ENCODE peak calls at places on chromosome 7, in seven cellular contexts. K is Panc1, I is tibial artery, E is A549, S is brain microvascular endothelial cell, B is uterus, C is PC-9. G is an unnamed sample.

GRCh38 chr7:31418928-31419327 is 78.4 kb upstream of the NEUROD6 start:
- DNase-seq in K (no peak), I (no peak), E (no peak), S (no peak), B (no peak), C (peak), G (peak)

GRCh38 chr7:103929808-103930415 is 59.5 kb downstream of the RELN start:
- DNase-seq in K (no peak), I (no peak), E (no peak), S (no peak), B (no peak), C (no peak), G (no peak)

GRCh38 chr7:101200862-101201599 is at the start of gene MOGAT3:
- DNase-seq in K (no peak), I (no peak), E (no peak), S (no peak), B (no peak), C (no peak), G (no peak)

GRCh38 chr7:45601094-45601493 is 26.9 kb downstream of the ADCY1 start:
- DNase-seq in K (no peak), I (peak), E (no peak), S (no peak), B (no peak), C (no peak), G (no peak)

GRCh38 chr7:92631067-92631829 is 41.1 kb upstream of the FAM133B start:
- DNase-seq in K (no peak), I (no peak), E (no peak), S (no peak), B (no peak), C (no peak), G (no peak)

GRCh38 chr7:78194609-78195008 is 396.0 kb downstream of the PHTF2 start:
- DNase-seq in K (no peak), I (no peak), E (no peak), S (no peak), B (no peak), C (no peak), G (no peak)

GRCh38 chr7:146346096-146346495 is 229.5 kb downstream of the CNTNAP2 start:
- DNase-seq in K (no peak), I (no peak), E (no peak), S (no peak), B (no peak), C (no peak), G (no peak)

GRCh38 chr7:74579800-74580685 is 77.5 kb upstream of the GTF2I start:
- DNase-seq in K (no peak), I (peak), E (peak), S (no peak), B (no peak), C (peak), G (no peak)

GRCh38 chr7:26307226-26307625 is 15.6 kb downstream of the SNX10 start:
- DNase-seq in K (no peak), I (peak), E (no peak), S (no peak), B (peak), C (peak), G (no peak)

GRCh38 chr7:151924001-151924400 is 32.2 kb upstream of the GALNTL5 start:
- DNase-seq in K (no peak), I (no peak), E (no peak), S (no peak), B (no peak), C (no peak), G (no peak)

GRCh38 chr7:5388905-5389433 is 34.7 kb downstream of the TNRC18 start:
- DNase-seq in K (no peak), I (no peak), E (no peak), S (no peak), B (peak), C (no peak), G (no peak)

GRCh38 chr7:26183545-26184282 is 16.8 kb downstream of the HNRNPA2B1 start:
- DNase-seq in K (no peak), I (no peak), E (no peak), S (no peak), B (no peak), C (no peak), G (no peak)

GRCh38 chr7:20304366-20304765 is 26.3 kb upstream of the ITGB8 start:
- DNase-seq in K (no peak), I (no peak), E (no peak), S (no peak), B (no peak), C (no peak), G (no peak)

GRCh38 chr7:73918926-73919693 is 58.2 kb downstream of the TMEM270 start:
- DNase-seq in K (no peak), I (no peak), E (no peak), S (no peak), B (no peak), C (no peak), G (no peak)

GRCh38 chr7:149456770-149457421 is 4.0 kb downstream of the ZNF777 start:
- DNase-seq in K (no peak), I (no peak), E (no peak), S (no peak), B (no peak), C (no peak), G (no peak)

GRCh38 chr7:2893411-2893861 is 49.3 kb upstream of the GNA12 start:
- DNase-seq in K (no peak), I (no peak), E (no peak), S (no peak), B (no peak), C (no peak), G (no peak)

GRCh38 chr7:33581239-33581638 is 324.1 kb upstream of the BMPER start:
- DNase-seq in K (no peak), I (no peak), E (no peak), S (no peak), B (no peak), C (no peak), G (no peak)

GRCh38 chr7:69753981-69754380 is 155.7 kb downstream of the AUTS2 start:
- DNase-seq in K (no peak), I (no peak), E (no peak), S (no peak), B (no peak), C (no peak), G (no peak)

GRCh38 chr7:118657391-118658005 is 433.0 kb downstream of the ANKRD7 start:
- DNase-seq in K (no peak), I (no peak), E (no peak), S (no peak), B (no peak), C (no peak), G (no peak)

GRCh38 chr7:148020679-148021078 is 569.9 kb upstream of the C7orf33 start:
- DNase-seq in K (no peak), I (no peak), E (no peak), S (no peak), B (no peak), C (no peak), G (no peak)

GRCh38 chr7:5183899-5184298 is 6.1 kb upstream of the WIPI2 start:
- DNase-seq in K (no peak), I (no peak), E (no peak), S (no peak), B (no peak), C (no peak), G (no peak)

GRCh38 chr7:39948375-39948774 is 1.7 kb upstream of the CDK13 start:
- DNase-seq in K (no peak), I (no peak), E (no peak), S (no peak), B (no peak), C (no peak), G (no peak)

GRCh38 chr7:122182081-122182480 is 38.0 kb upstream of the AASS start:
- DNase-seq in K (no peak), I (no peak), E (no peak), S (no peak), B (no peak), C (no peak), G (no peak)

GRCh38 chr7:51028128-51028830 is 245.6 kb upstream of the GRB10 start:
- DNase-seq in K (no peak), I (no peak), E (no peak), S (no peak), B (no peak), C (no peak), G (no peak)

GRCh38 chr7:85508642-85509429 is 322.0 kb upstream of the SEMA3D start:
- DNase-seq in K (no peak), I (no peak), E (no peak), S (peak), B (no peak), C (no peak), G (no peak)

GRCh38 chr7:124130-124949 is 68.0 kb upstream of the FAM20C start:
- DNase-seq in K (no peak), I (peak), E (no peak), S (no peak), B (no peak), C (no peak), G (no peak)

DNA sequence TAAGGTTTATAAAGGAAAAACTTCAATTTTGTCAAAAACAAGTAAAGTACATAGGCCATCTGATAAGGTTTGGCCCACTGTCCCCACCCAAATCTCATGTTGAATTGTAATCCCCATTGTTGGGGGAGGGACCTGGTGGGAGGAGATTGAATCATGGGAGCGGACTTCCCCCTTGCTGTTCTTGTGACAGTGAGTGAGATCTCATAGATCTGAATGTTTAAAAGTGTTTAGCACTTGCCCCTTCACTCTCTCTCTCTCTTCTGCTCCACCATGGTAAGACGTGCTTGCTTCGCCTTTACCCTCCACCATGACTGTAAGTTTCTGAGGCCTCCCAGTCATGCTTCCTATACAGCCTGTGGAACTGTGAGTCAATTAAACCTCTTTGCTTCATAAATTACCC is 18.2 kb downstream of the MRPL32 start:
- DNase-seq in K (no peak), I (no peak), E (no peak), S (no peak), B (no peak), C (no peak), G (no peak)
- TF ChIP-seq CTCF in K (no peak), I (no peak), E (no peak), S (no peak), B (no peak), C (no peak), G (no peak)

GRCh38 chr7:18552311-18552916 is 56.9 kb downstream of the HDAC9 start:
- DNase-seq in K (no peak), I (no peak), E (no peak), S (no peak), B (no peak), C (no peak), G (no peak)
- H3K4me3 ChIP-seq in K (peak), I (no peak), E (no peak), S (no peak), B (no peak), C (no peak), G (no peak)

GRCh38 chr7:133024604-133025003 is 57.3 kb downstream of the CHCHD3 start:
- DNase-seq in K (no peak), I (no peak), E (no peak), S (no peak), B (no peak), C (no peak), G (peak)
- TF ChIP-seq CTCF in K (no peak), I (no peak), E (no peak), S (no peak), B (no peak), C (no peak), G (no peak)

GRCh38 chr7:154212861-154213260 is 160.7 kb downstream of the DPP6 start:
- DNase-seq in K (no peak), I (no peak), E (no peak), S (no peak), B (no peak), C (no peak), G (no peak)
- H3K4me3 ChIP-seq in K (no peak), I (no peak), E (no peak), S (no peak), B (no peak), C (no peak), G (no peak)

GRCh38 chr7:134514663-134515062 is 12.7 kb upstream of the AKR1B10 start:
- DNase-seq in K (peak), I (no peak), E (peak), S (peak), B (no peak), C (peak), G (no peak)

GRCh38 chr7:134515569-134516468 is 11.5 kb upstream of the AKR1B10 start:
- DNase-seq in K (peak), I (no peak), E (peak), S (peak), B (no peak), C (peak), G (peak)

DNA sequence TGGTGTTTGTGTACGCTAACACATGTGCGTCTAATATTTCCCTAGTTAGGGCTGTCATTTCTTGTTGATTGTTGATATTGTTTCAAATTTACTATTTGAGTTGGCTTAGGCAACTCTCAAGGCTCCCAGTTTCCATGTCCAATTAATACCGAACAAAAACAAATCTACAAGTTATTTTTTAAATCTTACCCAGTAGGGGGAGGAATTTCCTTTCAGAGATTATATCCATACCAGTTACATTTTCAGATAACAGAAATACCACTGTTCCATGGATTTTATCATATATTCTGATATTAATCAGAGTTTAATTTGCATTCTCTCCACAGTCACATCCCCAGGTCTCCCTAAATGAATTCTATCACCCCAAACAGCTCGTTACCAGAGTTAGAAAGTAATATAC is 7.2 kb upstream of the AKR1B10 start:
- DNase-seq in K (no peak), I (no peak), E (peak), S (no peak), B (no peak), C (no peak), G (no peak)
- TF ChIP-seq CTCF in K (peak), I (no peak), E (peak), S (no peak), B (no peak), C (peak), G (peak)

DNA sequence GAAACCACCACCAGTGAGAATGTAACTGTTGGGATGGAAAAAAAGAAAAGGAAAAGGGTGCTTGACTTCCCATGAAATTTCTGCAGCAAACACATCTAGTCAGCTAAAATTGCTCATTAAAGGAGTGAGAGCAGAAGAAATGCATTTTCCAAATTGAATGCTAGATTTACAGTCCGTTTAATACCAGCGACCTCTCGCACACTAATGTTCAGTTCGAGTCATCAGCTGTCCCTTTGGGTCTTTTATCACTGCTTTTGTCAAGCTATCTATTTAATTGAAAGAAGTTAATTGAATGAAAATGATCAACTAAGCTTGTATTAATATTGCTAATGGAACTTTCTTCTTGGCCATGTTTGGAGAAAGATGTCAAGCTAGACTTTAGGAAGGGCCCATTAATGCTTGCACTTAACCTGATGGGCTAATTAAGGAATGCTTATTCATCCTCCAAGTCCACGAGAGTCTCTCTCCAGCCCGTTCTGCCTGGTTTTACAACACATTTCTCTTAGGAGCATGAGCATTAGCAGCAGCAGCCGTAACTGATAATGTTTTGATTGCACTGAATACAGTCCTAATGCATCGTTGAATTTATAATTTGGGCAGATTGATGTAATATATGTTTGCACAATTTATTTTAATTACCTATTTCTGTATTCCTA is 70.2 kb downstream of the UBE3C start:
- DNase-seq in K (no peak), I (no peak), E (no peak), S (no peak), B (no peak), C (no peak), G (no peak)
- H3K4me3 ChIP-seq in K (no peak), I (no peak), E (no peak), S (no peak), B (no peak), C (no peak), G (no peak)

DNA sequence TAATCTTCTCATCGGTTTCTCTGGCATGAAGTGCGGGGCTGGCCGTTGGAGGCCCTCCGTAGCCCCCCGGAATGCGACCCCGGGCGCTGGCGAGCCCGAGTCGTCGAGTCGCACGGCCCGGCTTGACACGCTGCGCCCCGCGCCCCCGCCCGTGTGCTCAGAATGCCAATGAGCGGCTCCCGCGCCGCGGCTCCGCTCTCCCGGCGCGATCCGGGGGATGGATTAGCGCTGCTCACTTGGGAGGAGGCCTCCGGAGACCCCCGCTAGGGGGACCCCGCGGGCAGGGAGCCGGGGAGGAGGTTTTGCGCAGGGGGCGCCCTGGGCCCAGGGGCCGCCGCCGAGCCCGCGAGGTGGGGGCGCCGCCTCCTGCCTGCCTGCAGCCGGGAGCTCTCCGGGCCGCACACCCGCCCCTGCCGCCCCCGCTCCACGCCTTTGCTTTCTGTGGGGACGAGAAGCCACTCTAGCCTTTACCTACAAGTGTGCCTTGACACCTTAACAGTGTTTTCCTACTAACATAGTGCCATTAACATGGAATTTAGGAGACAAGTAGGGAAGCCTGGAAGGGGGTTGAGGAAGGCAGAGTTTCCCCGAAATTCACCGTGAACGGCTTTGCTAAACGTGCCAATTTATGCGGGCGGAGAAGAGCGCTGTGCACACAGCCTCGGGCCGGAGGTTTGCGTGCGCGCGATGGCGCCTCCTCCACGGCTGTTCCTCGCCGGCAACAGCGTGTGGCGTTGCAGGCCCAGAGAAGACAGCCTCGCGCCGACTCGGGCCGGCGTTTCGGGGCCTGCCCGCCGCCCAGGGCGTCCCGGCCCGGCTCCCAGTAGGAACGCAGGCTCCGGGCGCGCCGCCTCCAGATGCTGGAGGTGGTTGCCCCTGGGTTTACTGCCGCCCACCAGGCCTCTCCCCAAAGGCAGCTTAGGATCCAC is 7.1 kb downstream of the SHH start:
- DNase-seq in K (no peak), I (no peak), E (peak), S (peak), B (no peak), C (no peak), G (peak)
- TF ChIP-seq CTCF in K (peak), I (no peak), E (peak), S (peak), B (no peak), C (peak), G (peak)

GRCh38 chr7:52838981-52839411 is 196.4 kb upstream of the POM121L12 start:
- DNase-seq in K (no peak), I (no peak), E (no peak), S (no peak), B (no peak), C (no peak), G (no peak)
- H3K4me3 ChIP-seq in K (no peak), I (peak), E (no peak), S (no peak), B (no peak), C (no peak), G (no peak)

GRCh38 chr7:108609643-108610042 is 40.0 kb downstream of the DNAJB9 start:
- DNase-seq in K (no peak), I (no peak), E (no peak), S (no peak), B (no peak), C (no peak), G (no peak)

GRCh38 chr7:108614903-108615302 is 45.2 kb downstream of the DNAJB9 start:
- DNase-seq in K (no peak), I (no peak), E (no peak), S (no peak), B (no peak), C (no peak), G (no peak)

GRCh38 chr7:108613147-108613948 is 43.7 kb downstream of the DNAJB9 start:
- DNase-seq in K (peak), I (no peak), E (peak), S (peak), B (no peak), C (peak), G (no peak)

GRCh38 chr7:108613949-108614381 is 44.3 kb downstream of the DNAJB9 start:
- DNase-seq in K (no peak), I (no peak), E (no peak), S (no peak), B (no peak), C (no peak), G (no peak)

DNA sequence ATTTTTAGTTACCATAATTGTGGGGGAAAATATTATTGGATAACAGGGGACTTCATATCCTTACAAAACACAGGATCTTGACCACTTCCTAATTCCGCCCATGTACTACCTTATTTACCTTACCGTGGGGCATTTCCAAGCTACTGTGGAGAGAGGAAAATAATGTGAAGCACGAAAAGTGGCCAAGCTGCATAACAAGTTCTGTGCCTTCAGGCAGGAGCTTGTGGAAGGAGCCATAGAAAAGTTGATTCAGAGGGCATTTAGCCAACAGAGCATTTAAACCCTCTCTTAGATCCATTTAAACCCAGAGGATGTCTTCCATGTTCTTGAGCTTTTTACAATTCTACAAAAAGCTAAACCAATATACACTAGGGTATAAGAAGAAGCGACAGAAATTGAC is 41.6 kb downstream of the DNAJB9 start:
- DNase-seq in K (no peak), I (no peak), E (no peak), S (no peak), B (no peak), C (peak), G (no peak)
- TF ChIP-seq CTCF in K (no peak), I (no peak), E (no peak), S (no peak), B (no peak), C (no peak), G (no peak)

G was measured in retinal pigment epithelial cell.